ENCODE peak calls at places on chromosomes 12 and 14, in nine cellular contexts. M, C, P, T, U, W, Y, G and D are unnamed samples.

GRCh38 chr14:70814466-70814865 is 5.2 kb upstream of the MAP3K9 start:
- DNase-seq in G (no peak), U (no peak), T (no peak), P (no peak), Y (no peak), W (no peak), C (no peak), M (peak; percentile 37), D (no peak)

GRCh38 chr14:36844443-36844842 is 182.8 kb downstream of the PAX9 start:
- DNase-seq in T (no peak), G (no peak), P (no peak), W (no peak), C (no peak), U (no peak), M (peak; percentile 77), Y (no peak), D (no peak)

GRCh38 chr12:41521872-41522379 is 333.8 kb downstream of the PDZRN4 start:
- DNase-seq in U (peak; percentile 69), T (peak; percentile 75), G (no peak), W (peak; percentile 92), C (peak; percentile 95), Y (no peak), M (no peak), P (no peak), D (peak; percentile 93)

GRCh38 chr14:42884100-42884499 is 1277.4 kb downstream of the LRFN5 start:
- DNase-seq in P (no peak), G (no peak), M (no peak), Y (peak; percentile 8), W (no peak), U (peak; percentile 7), C (peak; percentile 75), T (peak; percentile 66), D (peak; percentile 69)

GRCh38 chr12:34395056-34396005 is 373.0 kb downstream of the ALG10 start:
- DNase-seq in Y (peak; percentile 1), M (peak; percentile 10), T (no peak), G (peak; percentile 7), W (no peak), U (no peak), P (no peak), C (no peak), D (no peak)

GRCh38 chr14:75685910-75686309 is 24.9 kb downstream of the TTLL5 start:
- DNase-seq in P (no peak), G (no peak), C (no peak), Y (no peak), T (no peak), M (no peak), W (no peak), U (no peak), D (no peak)

GRCh38 chr12:65014504-65015271 is 106.4 kb downstream of the WIF1 start:
- DNase-seq in W (no peak), P (no peak), Y (no peak), T (no peak), U (peak; percentile 47), G (no peak), C (no peak), M (no peak), D (peak; percentile 81)

GRCh38 chr12:110531741-110532333 is 29.7 kb downstream of the RAD9B start:
- DNase-seq in U (no peak), W (no peak), Y (no peak), G (no peak), T (peak; percentile 76), C (peak; percentile 81), P (no peak), M (no peak), D (peak; percentile 37)

GRCh38 chr12:29004936-29005304 is 144.2 kb upstream of the FAR2 start:
- DNase-seq in Y (no peak), P (no peak), G (no peak), U (no peak), T (no peak), C (no peak), W (no peak), M (no peak), D (no peak)

GRCh38 chr14:68979722-68980552 is 835 bp upstream of the ACTN1 start:
- DNase-seq in G (no peak), W (peak; percentile 39), Y (no peak), P (no peak), U (peak; percentile 84), C (peak; percentile 78), T (peak; percentile 75), M (peak; percentile 92), D (peak; percentile 63)

GRCh38 chr14:68982581-68982980 is 3.5 kb upstream of the ACTN1 start:
- DNase-seq in Y (no peak), W (no peak), T (no peak), C (peak; percentile 39), U (no peak), P (no peak), M (no peak), G (no peak), D (no peak)

GRCh38 chr14:68979021-68979721 is at the start of gene ACTN1:
- DNase-seq in T (peak; percentile 98), Y (peak; percentile 98), M (peak; percentile 99), P (peak; percentile 67), U (peak; percentile 97), G (peak; percentile 98), C (peak; percentile 99), W (peak; percentile 98), D (peak; percentile 91)

GRCh38 chr14:68981539-68981976 is 2.5 kb upstream of the ACTN1 start:
- DNase-seq in G (no peak), W (peak; percentile 81), U (no peak), C (peak; percentile 92), Y (no peak), P (no peak), T (no peak), M (no peak), D (no peak)

GRCh38 chr14:68981124-68981523 is 2.0 kb upstream of the ACTN1 start:
- DNase-seq in M (no peak), U (no peak), Y (no peak), T (no peak), W (no peak), P (no peak), C (no peak), G (no peak), D (no peak)
- H3K27ac ChIP-seq in M (no peak overlapping the region), U (no peak overlapping the region), Y (no peak overlapping the region), T (no peak overlapping the region), W (peak overlapping the region; percentile 90), P (no peak overlapping the region), C (peak overlapping the region; percentile 24), G (peak overlapping the region; percentile 98), D (no peak overlapping the region)

GRCh38 chr12:11824069-11824468 is 174.6 kb downstream of the ETV6 start:
- DNase-seq in T (no peak), P (no peak), M (no peak), C (no peak), G (no peak), U (no peak), Y (no peak), W (no peak), D (no peak)

GRCh38 chr12:11824736-11825135 is 175.3 kb downstream of the ETV6 start:
- DNase-seq in U (no peak), T (no peak), W (peak; percentile 66), M (no peak), Y (no peak), P (no peak), C (peak; percentile 22), G (no peak), D (no peak)

GRCh38 chr12:11823593-11823992 is 174.1 kb downstream of the ETV6 start:
- DNase-seq in G (no peak), P (no peak), C (no peak), U (no peak), W (no peak), T (no peak), M (no peak), Y (no peak), D (no peak)

GRCh38 chr12:11826607-11827006 is 177.1 kb downstream of the ETV6 start:
- DNase-seq in M (peak; percentile 67), U (no peak), T (no peak), W (no peak), C (no peak), G (no peak), Y (no peak), P (no peak), D (no peak)

GRCh38 chr12:11825278-11825677 is 175.8 kb downstream of the ETV6 start:
- DNase-seq in U (no peak), M (no peak), G (no peak), T (no peak), Y (no peak), C (no peak), P (no peak), W (no peak), D (no peak)
- H3K27ac ChIP-seq in U (no peak overlapping the region), M (no peak overlapping the region), G (no peak overlapping the region), T (no peak overlapping the region), Y (no peak overlapping the region), C (no peak overlapping the region), P (no peak overlapping the region), W (no peak overlapping the region), D (no peak overlapping the region)

GRCh38 chr12:76784600-76785051 is 20.7 kb downstream of the ZDHHC17 start:
- DNase-seq in U (no peak), P (no peak), W (no peak), Y (no peak), G (no peak), C (peak; percentile 87), T (peak; percentile 43), M (no peak), D (peak; percentile 35)
- H3K27ac ChIP-seq in U (no peak overlapping the region), P (no peak overlapping the region), W (no peak overlapping the region), Y (no peak overlapping the region), G (peak overlapping the region; percentile 15), C (no peak overlapping the region), T (peak overlapping the region; percentile 70), M (no peak overlapping the region), D (no peak overlapping the region)

DNA sequence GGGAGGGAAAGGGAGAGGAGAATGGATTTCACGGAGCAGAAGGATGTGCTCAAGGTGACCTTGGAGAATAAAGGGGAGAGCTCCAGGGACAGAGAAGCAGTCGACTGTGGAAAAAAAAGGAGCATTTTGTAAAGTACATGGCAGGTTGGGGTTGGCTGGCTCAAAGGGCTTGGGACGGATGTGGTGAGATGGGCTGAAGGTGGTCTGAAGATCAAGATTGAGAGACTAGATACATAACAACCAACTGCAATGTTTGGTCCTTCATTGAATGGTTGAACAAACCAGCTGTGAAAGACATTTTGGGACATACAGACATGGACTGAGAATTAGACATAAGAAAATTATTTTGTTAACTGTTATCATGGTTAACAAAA is 1.6 kb upstream of the CD63 start:
- DNase-seq in U (no peak), M (no peak), C (no peak), G (no peak), T (no peak), P (no peak), W (no peak), Y (no peak), D (no peak)
- H3K27ac ChIP-seq in U (peak overlapping the region; percentile 99), M (peak overlapping the region; percentile 90), C (peak overlapping the region; percentile 99), G (peak overlapping the region; percentile 100), T (peak overlapping the region; percentile 98), P (peak overlapping the region; percentile 74), W (peak overlapping the region; percentile 96), Y (no peak overlapping the region), D (no peak overlapping the region)

GRCh38 chr14:105842105-105842504 is 315.7 kb downstream of the TMEM121 start:
- DNase-seq in U (no peak), P (no peak), M (no peak), T (no peak), Y (no peak), G (no peak), W (no peak), C (no peak), D (no peak)
- H3K27ac ChIP-seq in U (no peak overlapping the region), P (no peak overlapping the region), M (no peak overlapping the region), T (no peak overlapping the region), Y (no peak overlapping the region), G (no peak overlapping the region), W (no peak overlapping the region), C (no peak overlapping the region), D (no peak overlapping the region)